ENCODE peak calls at places on chromosome 12, in four cellular contexts. One of them, this sample, is unnamed.

GRCh38 chr12:61780435-61780834 is 479.8 kb upstream of the USP15 start:
- DNase-seq in astrocyte: no peak
- DNase-seq in cardiac fibroblast: no peak
- DNase-seq in A673: no peak
- DNase-seq in this sample: no peak

GRCh38 chr12:47286676-47287075 is 206.9 kb upstream of the AMIGO2 start:
- DNase-seq in astrocyte: no peak
- DNase-seq in cardiac fibroblast: no peak
- DNase-seq in A673: no peak
- DNase-seq in this sample: no peak

GRCh38 chr12:26119391-26119981 is 5.4 kb downstream of the BHLHE41 start:
- DNase-seq in astrocyte: peak; percentile 61
- DNase-seq in cardiac fibroblast: peak; percentile 84
- DNase-seq in A673: peak; percentile 76
- DNase-seq in this sample: no peak

GRCh38 chr12:113990548-113991223 is 24.6 kb upstream of the RBM19 start:
- DNase-seq in A673: peak; percentile 4
- DNase-seq in astrocyte: no peak
- DNase-seq in cardiac fibroblast: no peak
- DNase-seq in this sample: peak; percentile 45

GRCh38 chr12:50049254-50050118 is 7.9 kb upstream of the ASIC1 start:
- DNase-seq in astrocyte: no peak
- DNase-seq in A673: no peak
- DNase-seq in cardiac fibroblast: no peak
- DNase-seq in this sample: no peak

GRCh38 chr12:127170271-127171180 is 1096.4 kb upstream of the TMEM132C start:
- DNase-seq in A673: no peak
- DNase-seq in astrocyte: no peak
- DNase-seq in cardiac fibroblast: peak; percentile 55
- DNase-seq in this sample: no peak

GRCh38 chr12:49684310-49684854 is 22.8 kb downstream of the FMNL3 start:
- DNase-seq in cardiac fibroblast: no peak
- DNase-seq in A673: no peak
- DNase-seq in astrocyte: no peak
- DNase-seq in this sample: no peak

GRCh38 chr12:114403690-114404450 is 2.1 kb downstream of the TBX5 start:
- DNase-seq in cardiac fibroblast: peak; percentile 19
- DNase-seq in astrocyte: no peak
- DNase-seq in A673: no peak
- DNase-seq in this sample: no peak

GRCh38 chr12:65948320-65949008 is 124.2 kb downstream of the HMGA2 start:
- DNase-seq in cardiac fibroblast: peak; percentile 98
- DNase-seq in astrocyte: peak; percentile 98
- DNase-seq in A673: peak; percentile 93
- DNase-seq in this sample: peak; percentile 67

GRCh38 chr12:7130791-7131501 is 775 bp downstream of the CLSTN3 start:
- DNase-seq in cardiac fibroblast: peak; percentile 35
- DNase-seq in astrocyte: peak; percentile 39
- DNase-seq in A673: peak; percentile 10
- DNase-seq in this sample: peak; percentile 52

GRCh38 chr12:91177380-91177779 is 5.2 kb downstream of the DCN start:
- DNase-seq in A673: no peak
- DNase-seq in cardiac fibroblast: no peak
- DNase-seq in astrocyte: peak; percentile 34
- DNase-seq in this sample: no peak

GRCh38 chr12:92593734-92594402 is 108.9 kb upstream of the PLEKHG7 start:
- DNase-seq in astrocyte: peak; percentile 94
- DNase-seq in cardiac fibroblast: peak; percentile 99
- DNase-seq in A673: peak; percentile 10
- DNase-seq in this sample: no peak

GRCh38 chr12:46209165-46209564 is 59.7 kb downstream of the SLC38A1 start:
- DNase-seq in A673: peak; percentile 19
- DNase-seq in astrocyte: peak; percentile 27
- DNase-seq in cardiac fibroblast: peak; percentile 61
- DNase-seq in this sample: no peak

GRCh38 chr12:30154996-30155730 is 371.4 kb upstream of the TMTC1 start:
- DNase-seq in cardiac fibroblast: peak; percentile 62
- DNase-seq in astrocyte: peak; percentile 88
- DNase-seq in A673: no peak
- DNase-seq in this sample: no peak

GRCh38 chr12:124687695-124688301 is 120.4 kb upstream of the NCOR2 start:
- DNase-seq in A673: peak; percentile 73
- DNase-seq in astrocyte: no peak
- DNase-seq in cardiac fibroblast: peak; percentile 35
- DNase-seq in this sample: no peak

GRCh38 chr12:24977711-24978110 is 28.8 kb upstream of the BCAT1 start:
- DNase-seq in astrocyte: peak; percentile 33
- DNase-seq in cardiac fibroblast: no peak
- DNase-seq in A673: no peak
- DNase-seq in this sample: no peak

GRCh38 chr12:114274131-114274530 is 131.8 kb downstream of the TBX5 start:
- DNase-seq in A673: no peak
- DNase-seq in astrocyte: no peak
- DNase-seq in cardiac fibroblast: no peak
- DNase-seq in this sample: no peak

GRCh38 chr12:112606611-112607366 is 184.8 kb upstream of the RPH3A start:
- DNase-seq in A673: peak; percentile 10
- DNase-seq in astrocyte: no peak
- DNase-seq in cardiac fibroblast: no peak
- DNase-seq in this sample: no peak

GRCh38 chr12:56688846-56689113 is 696 bp upstream of the PTGES3 start:
- DNase-seq in astrocyte: no peak
- DNase-seq in A673: no peak
- DNase-seq in cardiac fibroblast: no peak
- DNase-seq in this sample: no peak

GRCh38 chr12:50924131-50924438 is 28.3 kb upstream of the HIGD1C start:
- DNase-seq in cardiac fibroblast: no peak
- DNase-seq in A673: no peak
- DNase-seq in astrocyte: peak; percentile 17
- DNase-seq in this sample: no peak

GRCh38 chr12:98253207-98253606 is 262.2 kb upstream of the TMPO start:
- DNase-seq in astrocyte: no peak
- DNase-seq in A673: no peak
- DNase-seq in cardiac fibroblast: no peak
- DNase-seq in this sample: no peak

GRCh38 chr12:72241552-72241951 is 30.6 kb upstream of the TRHDE start:
- DNase-seq in astrocyte: no peak
- DNase-seq in cardiac fibroblast: no peak
- DNase-seq in A673: no peak
- DNase-seq in this sample: no peak

GRCh38 chr12:77724367-77724957 is 106.2 kb upstream of the NAV3 start:
- DNase-seq in A673: peak; percentile 72
- DNase-seq in astrocyte: peak; percentile 37
- DNase-seq in cardiac fibroblast: peak; percentile 72
- DNase-seq in this sample: no peak

GRCh38 chr12:62720661-62721330 is 214.2 kb downstream of the PPM1H start:
- DNase-seq in cardiac fibroblast: peak; percentile 73
- DNase-seq in A673: peak; percentile 9
- DNase-seq in astrocyte: peak; percentile 66
- DNase-seq in this sample: no peak

GRCh38 chr12:1918081-1918874 is at the start of gene CACNA2D4:
- DNase-seq in A673: peak; percentile 60
- DNase-seq in astrocyte: no peak
- DNase-seq in cardiac fibroblast: no peak
- DNase-seq in this sample: no peak

GRCh38 chr12:127008758-127009403 is 1258.1 kb upstream of the TMEM132C start:
- DNase-seq in cardiac fibroblast: peak; percentile 2
- DNase-seq in A673: no peak
- DNase-seq in astrocyte: no peak
- DNase-seq in this sample: no peak

GRCh38 chr12:1911598-1912575 is 6.6 kb downstream of the CACNA2D4 start:
- DNase-seq in astrocyte: no peak
- DNase-seq in A673: no peak
- DNase-seq in cardiac fibroblast: no peak
- DNase-seq in this sample: no peak

GRCh38 chr12:31922341-31923062 is 36.7 kb upstream of the RESF1 start:
- DNase-seq in A673: peak; percentile 37
- DNase-seq in astrocyte: peak; percentile 60
- DNase-seq in cardiac fibroblast: peak; percentile 70
- DNase-seq in this sample: no peak

GRCh38 chr12:70736775-70737174 is 99.5 kb upstream of the PTPRB start:
- DNase-seq in cardiac fibroblast: no peak
- DNase-seq in A673: no peak
- DNase-seq in astrocyte: no peak
- DNase-seq in this sample: no peak

GRCh38 chr12:105100207-105100985 is 7.1 kb upstream of the WASHC4 start:
- DNase-seq in astrocyte: peak; percentile 55
- DNase-seq in A673: peak; percentile 46
- DNase-seq in cardiac fibroblast: peak; percentile 78
- DNase-seq in this sample: no peak

GRCh38 chr12:5713599-5714001 is 231.5 kb downstream of the ANO2 start:
- DNase-seq in cardiac fibroblast: no peak
- DNase-seq in A673: no peak
- DNase-seq in astrocyte: no peak
- DNase-seq in this sample: no peak

GRCh38 chr12:104498211-104498801 is 41.6 kb downstream of the CHST11 start:
- DNase-seq in cardiac fibroblast: no peak
- DNase-seq in A673: no peak
- DNase-seq in astrocyte: peak; percentile 66
- DNase-seq in this sample: no peak

GRCh38 chr12:54173066-54173726 is 15.6 kb downstream of the SMUG1 start:
- DNase-seq in cardiac fibroblast: peak; percentile 21
- DNase-seq in astrocyte: no peak
- DNase-seq in A673: peak; percentile 60
- DNase-seq in this sample: peak; percentile 64

DNA sequence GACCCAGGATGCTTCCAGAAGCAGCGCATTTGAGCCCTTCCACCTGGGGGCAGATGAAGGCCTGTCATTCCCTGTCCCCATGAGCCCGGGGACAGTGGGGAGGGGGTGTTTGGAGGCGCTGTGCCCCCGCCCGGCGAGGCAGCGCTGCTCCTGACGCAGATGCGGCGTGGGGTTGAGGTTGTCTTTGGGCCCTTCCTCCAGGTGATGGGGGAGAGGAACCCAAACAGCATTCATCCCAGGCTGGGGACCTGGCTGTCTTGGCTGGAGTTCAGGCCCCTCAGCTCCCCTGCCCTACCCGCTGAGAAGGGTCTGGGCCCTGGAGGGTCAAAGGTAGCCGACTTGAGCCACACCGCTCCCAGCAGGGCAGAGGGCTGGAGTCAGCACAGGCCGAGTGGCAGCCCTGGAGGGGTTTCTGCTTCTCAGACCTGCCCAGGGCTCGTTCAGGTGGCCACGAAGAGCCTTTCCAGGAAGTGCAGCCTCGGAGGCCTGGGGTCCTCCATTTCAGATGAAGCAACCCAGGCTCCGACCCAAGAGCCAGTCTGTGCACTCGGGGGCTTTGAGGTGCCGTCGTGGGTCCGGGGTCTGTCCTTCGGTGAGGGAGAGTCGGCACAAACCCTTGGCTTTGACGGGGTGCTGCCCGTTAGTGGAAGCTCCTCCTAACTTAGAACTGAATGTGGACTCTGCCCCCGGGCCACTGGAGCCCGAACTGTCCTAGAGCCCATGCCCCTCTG is 16.0 kb downstream of the ACADS start:
- DNase-seq in A673: no peak
- DNase-seq in cardiac fibroblast: no peak
- DNase-seq in astrocyte: no peak
- DNase-seq in this sample: no peak
- TF ChIP-seq CTCF in A673: no peak
- TF ChIP-seq CTCF in cardiac fibroblast: no peak
- TF ChIP-seq CTCF in astrocyte: no peak
- TF ChIP-seq CTCF in this sample: no peak

GRCh38 chr12:64678248-64678647 is 68.0 kb downstream of the RASSF3 start:
- DNase-seq in cardiac fibroblast: no peak
- DNase-seq in A673: no peak
- DNase-seq in astrocyte: no peak
- DNase-seq in this sample: no peak

GRCh38 chr12:64679487-64679983 is 69.2 kb downstream of the RASSF3 start:
- DNase-seq in astrocyte: peak; percentile 74
- DNase-seq in A673: peak; percentile 89
- DNase-seq in cardiac fibroblast: peak; percentile 90
- DNase-seq in this sample: no peak

GRCh38 chr12:64681200-64682052 is 71.1 kb downstream of the RASSF3 start:
- DNase-seq in astrocyte: no peak
- DNase-seq in cardiac fibroblast: no peak
- DNase-seq in A673: no peak
- DNase-seq in this sample: no peak

GRCh38 chr12:64680235-64680634 is 69.9 kb downstream of the RASSF3 start:
- DNase-seq in astrocyte: no peak
- DNase-seq in A673: no peak
- DNase-seq in cardiac fibroblast: no peak
- DNase-seq in this sample: no peak

GRCh38 chr12:64678835-64679234 is 68.5 kb downstream of the RASSF3 start:
- DNase-seq in A673: no peak
- DNase-seq in cardiac fibroblast: no peak
- DNase-seq in astrocyte: no peak
- DNase-seq in this sample: no peak
- TF ChIP-seq CTCF in A673: no peak
- TF ChIP-seq CTCF in cardiac fibroblast: no peak
- TF ChIP-seq CTCF in astrocyte: no peak
- TF ChIP-seq CTCF in this sample: no peak

GRCh38 chr12:131710464-131711457 is at the start of gene SFSWAP:
- DNase-seq in A673: peak; percentile 84
- DNase-seq in astrocyte: peak; percentile 64
- DNase-seq in cardiac fibroblast: peak; percentile 89
- DNase-seq in this sample: peak; percentile 48
- TF ChIP-seq CTCF in A673: no peak
- TF ChIP-seq CTCF in astrocyte: no peak
- TF ChIP-seq CTCF in cardiac fibroblast: no peak
- TF ChIP-seq CTCF in this sample: no peak

GRCh38 chr12:119684730-119685129 is 16.8 kb downstream of the PRKAB1 start:
- DNase-seq in A673: no peak
- DNase-seq in astrocyte: no peak
- DNase-seq in cardiac fibroblast: no peak
- DNase-seq in this sample: no peak

GRCh38 chr12:119682635-119683340 is 14.9 kb downstream of the PRKAB1 start:
- DNase-seq in cardiac fibroblast: no peak
- DNase-seq in A673: no peak
- DNase-seq in astrocyte: no peak
- DNase-seq in this sample: no peak

GRCh38 chr12:119683413-119683812 is 15.5 kb downstream of the PRKAB1 start:
- DNase-seq in astrocyte: peak; percentile 35
- DNase-seq in cardiac fibroblast: peak; percentile 59
- DNase-seq in A673: no peak
- DNase-seq in this sample: no peak

GRCh38 chr12:119685375-119685774 is 17.4 kb downstream of the PRKAB1 start:
- DNase-seq in A673: no peak
- DNase-seq in cardiac fibroblast: no peak
- DNase-seq in astrocyte: no peak
- DNase-seq in this sample: no peak

GRCh38 chr12:119683816-119684215 is 15.9 kb downstream of the PRKAB1 start:
- DNase-seq in A673: no peak
- DNase-seq in cardiac fibroblast: no peak
- DNase-seq in astrocyte: no peak
- DNase-seq in this sample: no peak
- TF ChIP-seq CTCF in A673: no peak
- TF ChIP-seq CTCF in cardiac fibroblast: no peak
- TF ChIP-seq CTCF in astrocyte: no peak
- TF ChIP-seq CTCF in this sample: no peak

DNA sequence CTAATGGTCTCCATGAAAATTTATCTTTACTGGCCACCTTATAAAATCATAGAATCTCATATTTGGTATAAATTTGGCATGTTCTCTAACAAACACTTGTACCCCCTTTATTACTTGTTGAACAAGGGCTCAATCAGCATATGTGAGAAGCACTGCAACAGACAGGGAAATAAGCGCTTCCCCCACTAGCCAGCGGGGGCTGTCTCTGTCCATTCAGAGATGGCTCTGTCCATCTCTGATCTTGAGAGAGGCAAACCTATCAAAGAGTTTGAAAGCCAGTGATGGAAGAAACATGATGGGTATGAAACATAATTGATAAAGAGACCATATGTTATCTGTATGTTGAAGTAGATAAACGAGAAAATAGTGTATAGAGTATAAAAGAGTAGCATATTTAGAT is 326.8 kb downstream of the PDZRN4 start:
- DNase-seq in astrocyte: no peak
- DNase-seq in cardiac fibroblast: no peak
- DNase-seq in A673: peak; percentile 39
- DNase-seq in this sample: no peak
- TF ChIP-seq CTCF in astrocyte: peak; percentile 13
- TF ChIP-seq CTCF in cardiac fibroblast: peak; percentile 15
- TF ChIP-seq CTCF in A673: peak; percentile 42
- TF ChIP-seq CTCF in this sample: no peak

This sample was measured in mesothelial cell of epicardium.